ENCODE peak calls at places on chromosomes 3 and 15, in eight cellular contexts. H, S, M, R, Y, F, N and B are unnamed samples.

GRCh38 chr3:60086811-60087210 is 1037.0 kb upstream of the CFAP20DC start:
- DNase-seq in H (peak), S (no peak), M (no peak), R (peak), Y (no peak), F (no peak), N (no peak), B (peak)

GRCh38 chr15:73633991-73634495 is 854 bp upstream of the NPTN start:
- DNase-seq in H (peak), S (peak), M (peak), R (peak), Y (no peak), F (no peak), N (no peak), B (peak)

GRCh38 chr3:125958511-125959316 is 10.3 kb upstream of the ROPN1B start:
- DNase-seq in H (no peak), S (no peak), M (no peak), R (no peak), Y (peak), F (no peak), N (no peak), B (no peak)

GRCh38 chr3:129628169-129628522 is 21.7 kb upstream of the PLXND1 start:
- DNase-seq in H (no peak), S (no peak), M (no peak), R (no peak), Y (no peak), F (no peak), N (no peak), B (no peak)

GRCh38 chr15:38389924-38390542 is 63.9 kb upstream of the FAM98B start:
- DNase-seq in H (peak), S (no peak), M (peak), R (peak), Y (peak), F (peak), N (peak), B (peak)

GRCh38 chr3:102235679-102236078 is 199.1 kb upstream of the ZPLD1 start:
- DNase-seq in H (peak), S (no peak), M (no peak), R (no peak), Y (no peak), F (no peak), N (no peak), B (no peak)

GRCh38 chr3:52350436-52350835 is 34.3 kb downstream of the DNAH1 start:
- DNase-seq in H (no peak), S (no peak), M (no peak), R (no peak), Y (peak), F (no peak), N (no peak), B (no peak)

GRCh38 chr15:74831813-74832495 is 5.5 kb downstream of the CPLX3 start:
- DNase-seq in H (no peak), S (no peak), M (no peak), R (no peak), Y (no peak), F (peak), N (no peak), B (no peak)

GRCh38 chr3:195080571-195081141 is 190.3 kb downstream of the XXYLT1 start:
- DNase-seq in H (peak), S (no peak), M (no peak), R (no peak), Y (peak), F (peak), N (no peak), B (no peak)

GRCh38 chr15:65827065-65827464 is 35.0 kb upstream of the DENND4A start:
- DNase-seq in H (no peak), S (no peak), M (peak), R (no peak), Y (no peak), F (no peak), N (no peak), B (no peak)

GRCh38 chr15:100211855-100212850 is 129.6 kb downstream of the ADAMTS17 start:
- DNase-seq in H (no peak), S (no peak), M (no peak), R (no peak), Y (no peak), F (no peak), N (peak), B (no peak)

GRCh38 chr3:159988617-159989251 is at the start of gene IL12A:
- DNase-seq in H (peak), S (no peak), M (peak), R (peak), Y (peak), F (peak), N (peak), B (peak)

GRCh38 chr3:73623996-73624362 is 762 bp downstream of the PDZRN3 start:
- DNase-seq in H (no peak), S (no peak), M (peak), R (no peak), Y (no peak), F (peak), N (peak), B (no peak)

GRCh38 chr3:58388550-58389061 is 45.0 kb downstream of the PDHB start:
- DNase-seq in H (no peak), S (no peak), M (no peak), R (no peak), Y (no peak), F (no peak), N (no peak), B (no peak)

GRCh38 chr15:32844118-32844711 is 126.4 kb downstream of the GREM1 start:
- DNase-seq in H (peak), S (no peak), M (no peak), R (no peak), Y (no peak), F (no peak), N (no peak), B (no peak)

GRCh38 chr15:92393287-92393993 is at the start of gene ST8SIA2:
- DNase-seq in H (no peak), S (no peak), M (peak), R (no peak), Y (no peak), F (peak), N (no peak), B (no peak)

GRCh38 chr3:44208568-44208967 is 33.1 kb upstream of the TOPAZ1 start:
- DNase-seq in H (peak), S (no peak), M (no peak), R (no peak), Y (no peak), F (no peak), N (no peak), B (no peak)

GRCh38 chr3:99319961-99320360 is 318.4 kb upstream of the COL8A1 start:
- DNase-seq in H (peak), S (no peak), M (no peak), R (peak), Y (no peak), F (no peak), N (no peak), B (peak)

GRCh38 chr3:56751056-56751455 is 50.7 kb downstream of the ARHGEF3 start:
- DNase-seq in H (no peak), S (no peak), M (no peak), R (no peak), Y (no peak), F (no peak), N (no peak), B (no peak)

GRCh38 chr3:111715911-111716523 is 120.9 kb upstream of the ZBED2 start:
- DNase-seq in H (peak), S (no peak), M (peak), R (no peak), Y (peak), F (no peak), N (no peak), B (no peak)

GRCh38 chr3:159356606-159357005 is 554.8 kb downstream of the MFSD1 start:
- DNase-seq in H (no peak), S (no peak), M (no peak), R (no peak), Y (no peak), F (no peak), N (no peak), B (no peak)

GRCh38 chr15:61892140-61892539 is 168.1 kb downstream of the VPS13C start:
- DNase-seq in H (no peak), S (no peak), M (no peak), R (no peak), Y (no peak), F (no peak), N (no peak), B (no peak)

GRCh38 chr3:127791221-127791913 is 30.9 kb downstream of the MGLL start:
- DNase-seq in H (peak), S (peak), M (no peak), R (peak), Y (no peak), F (no peak), N (no peak), B (no peak)

GRCh38 chr15:70528270-70528706 is 235.1 kb downstream of the UACA start:
- DNase-seq in H (peak), S (peak), M (no peak), R (no peak), Y (no peak), F (peak), N (no peak), B (no peak)

GRCh38 chr3:194296832-194297666 is 54.1 kb downstream of the CPN2 start:
- DNase-seq in H (peak), S (no peak), M (peak), R (no peak), Y (peak), F (peak), N (peak), B (no peak)

GRCh38 chr3:113637756-113638155 is 58.7 kb downstream of the USF3 start:
- DNase-seq in H (no peak), S (no peak), M (no peak), R (no peak), Y (no peak), F (no peak), N (no peak), B (no peak)

GRCh38 chr3:55721716-55722484 is 234.8 kb upstream of the WNT5A start:
- DNase-seq in H (peak), S (no peak), M (peak), R (peak), Y (no peak), F (peak), N (peak), B (no peak)

GRCh38 chr3:20637729-20638128 is 451.7 kb upstream of the SGO1 start:
- DNase-seq in H (peak), S (no peak), M (no peak), R (no peak), Y (no peak), F (no peak), N (no peak), B (no peak)

GRCh38 chr15:62153228-62153627 is 11.9 kb downstream of the C2CD4B start:
- DNase-seq in H (no peak), S (no peak), M (no peak), R (no peak), Y (no peak), F (no peak), N (no peak), B (no peak)

GRCh38 chr3:189572249-189572648 is 58.9 kb upstream of the TP63 start:
- DNase-seq in H (no peak), S (no peak), M (no peak), R (no peak), Y (no peak), F (no peak), N (no peak), B (no peak)

GRCh38 chr3:53255360-53255774 is 455 bp downstream of the TKT start:
- DNase-seq in H (no peak), S (no peak), M (no peak), R (no peak), Y (peak), F (peak), N (peak), B (no peak)

GRCh38 chr3:187669675-187670504 is at the start of gene SST:
- DNase-seq in H (peak), S (no peak), M (peak), R (peak), Y (peak), F (peak), N (peak), B (no peak)